ENCODE peak calls at places on chromosomes 12 and 14, in ten cellular contexts. One of them, this sample, is unnamed.

GRCh38 chr12:113867258-113867657 is 98.9 kb downstream of the RBM19 start:
- DNase-seq in activated CD8-positive, alpha-beta memory T cell treated with anti-CD3 and anti-CD28 coated beads, Interleukin-2, amount 50 U/mL, for 4 hours: no peak
- DNase-seq in sciatic nerve: no peak
- DNase-seq in dorsolateral prefrontal cortex: no peak
- DNase-seq in PC-3: peak
- DNase-seq in SIG-M5: no peak
- DNase-seq in MM.1S: no peak
- DNase-seq in germinal center: no peak
- DNase-seq in HCEC 1CT: peak
- DNase-seq in NCI-H1105 treated with DMSO at 0.1 percent for 48 hours: peak
- DNase-seq in this sample: no peak

GRCh38 chr14:49923442-49923841 is 30.6 kb downstream of the ARF6 start:
- DNase-seq in activated CD8-positive, alpha-beta memory T cell treated with anti-CD3 and anti-CD28 coated beads, Interleukin-2, amount 50 U/mL, for 4 hours: no peak
- DNase-seq in sciatic nerve: no peak
- DNase-seq in dorsolateral prefrontal cortex: no peak
- DNase-seq in PC-3: no peak
- DNase-seq in SIG-M5: no peak
- DNase-seq in MM.1S: no peak
- DNase-seq in germinal center: no peak
- DNase-seq in HCEC 1CT: no peak
- DNase-seq in NCI-H1105 treated with DMSO at 0.1 percent for 48 hours: no peak
- DNase-seq in this sample: no peak

GRCh38 chr14:71324767-71325272 is 417.6 kb downstream of the PCNX1 start:
- DNase-seq in activated CD8-positive, alpha-beta memory T cell treated with anti-CD3 and anti-CD28 coated beads, Interleukin-2, amount 50 U/mL, for 4 hours: peak
- DNase-seq in sciatic nerve: no peak
- DNase-seq in dorsolateral prefrontal cortex: no peak
- DNase-seq in PC-3: no peak
- DNase-seq in SIG-M5: no peak
- DNase-seq in MM.1S: no peak
- DNase-seq in germinal center: peak
- DNase-seq in HCEC 1CT: no peak
- DNase-seq in NCI-H1105 treated with DMSO at 0.1 percent for 48 hours: no peak
- DNase-seq in this sample: no peak

GRCh38 chr12:3607039-3607719 is 116.2 kb downstream of the PRMT8 start:
- DNase-seq in activated CD8-positive, alpha-beta memory T cell treated with anti-CD3 and anti-CD28 coated beads, Interleukin-2, amount 50 U/mL, for 4 hours: no peak
- DNase-seq in sciatic nerve: no peak
- DNase-seq in dorsolateral prefrontal cortex: no peak
- DNase-seq in PC-3: no peak
- DNase-seq in SIG-M5: no peak
- DNase-seq in MM.1S: no peak
- DNase-seq in germinal center: no peak
- DNase-seq in HCEC 1CT: no peak
- DNase-seq in NCI-H1105 treated with DMSO at 0.1 percent for 48 hours: no peak
- DNase-seq in this sample: no peak

GRCh38 chr14:101928415-101928841 is 35.9 kb upstream of the DYNC1H1 start:
- DNase-seq in activated CD8-positive, alpha-beta memory T cell treated with anti-CD3 and anti-CD28 coated beads, Interleukin-2, amount 50 U/mL, for 4 hours: no peak
- DNase-seq in sciatic nerve: peak
- DNase-seq in dorsolateral prefrontal cortex: no peak
- DNase-seq in PC-3: no peak
- DNase-seq in SIG-M5: no peak
- DNase-seq in MM.1S: no peak
- DNase-seq in germinal center: no peak
- DNase-seq in HCEC 1CT: no peak
- DNase-seq in NCI-H1105 treated with DMSO at 0.1 percent for 48 hours: no peak
- DNase-seq in this sample: no peak

GRCh38 chr14:51732494-51733080 is 80.9 kb downstream of the FRMD6 start:
- DNase-seq in activated CD8-positive, alpha-beta memory T cell treated with anti-CD3 and anti-CD28 coated beads, Interleukin-2, amount 50 U/mL, for 4 hours: no peak
- DNase-seq in sciatic nerve: no peak
- DNase-seq in dorsolateral prefrontal cortex: no peak
- DNase-seq in PC-3: no peak
- DNase-seq in SIG-M5: no peak
- DNase-seq in MM.1S: no peak
- DNase-seq in germinal center: no peak
- DNase-seq in HCEC 1CT: no peak
- DNase-seq in NCI-H1105 treated with DMSO at 0.1 percent for 48 hours: no peak
- DNase-seq in this sample: no peak

GRCh38 chr14:95515080-95515489 is 1.4 kb downstream of the SYNE3 start:
- DNase-seq in activated CD8-positive, alpha-beta memory T cell treated with anti-CD3 and anti-CD28 coated beads, Interleukin-2, amount 50 U/mL, for 4 hours: peak
- DNase-seq in sciatic nerve: no peak
- DNase-seq in dorsolateral prefrontal cortex: peak
- DNase-seq in PC-3: no peak
- DNase-seq in SIG-M5: no peak
- DNase-seq in MM.1S: peak
- DNase-seq in germinal center: no peak
- DNase-seq in HCEC 1CT: no peak
- DNase-seq in NCI-H1105 treated with DMSO at 0.1 percent for 48 hours: peak
- DNase-seq in this sample: no peak

GRCh38 chr14:70897475-70897874 is 9.8 kb upstream of the PCNX1 start:
- DNase-seq in activated CD8-positive, alpha-beta memory T cell treated with anti-CD3 and anti-CD28 coated beads, Interleukin-2, amount 50 U/mL, for 4 hours: no peak
- DNase-seq in sciatic nerve: no peak
- DNase-seq in dorsolateral prefrontal cortex: no peak
- DNase-seq in PC-3: no peak
- DNase-seq in SIG-M5: no peak
- DNase-seq in MM.1S: no peak
- DNase-seq in germinal center: no peak
- DNase-seq in HCEC 1CT: peak
- DNase-seq in NCI-H1105 treated with DMSO at 0.1 percent for 48 hours: no peak
- DNase-seq in this sample: no peak

GRCh38 chr12:105099355-105099754 is 8.2 kb upstream of the WASHC4 start:
- DNase-seq in activated CD8-positive, alpha-beta memory T cell treated with anti-CD3 and anti-CD28 coated beads, Interleukin-2, amount 50 U/mL, for 4 hours: no peak
- DNase-seq in sciatic nerve: no peak
- DNase-seq in dorsolateral prefrontal cortex: no peak
- DNase-seq in PC-3: no peak
- DNase-seq in SIG-M5: no peak
- DNase-seq in MM.1S: no peak
- DNase-seq in germinal center: no peak
- DNase-seq in HCEC 1CT: no peak
- DNase-seq in NCI-H1105 treated with DMSO at 0.1 percent for 48 hours: no peak
- DNase-seq in this sample: no peak

GRCh38 chr12:114732426-114733030 is 48.6 kb upstream of the TBX3 start:
- DNase-seq in activated CD8-positive, alpha-beta memory T cell treated with anti-CD3 and anti-CD28 coated beads, Interleukin-2, amount 50 U/mL, for 4 hours: no peak
- DNase-seq in sciatic nerve: no peak
- DNase-seq in dorsolateral prefrontal cortex: no peak
- DNase-seq in PC-3: no peak
- DNase-seq in SIG-M5: no peak
- DNase-seq in MM.1S: no peak
- DNase-seq in germinal center: no peak
- DNase-seq in HCEC 1CT: no peak
- DNase-seq in NCI-H1105 treated with DMSO at 0.1 percent for 48 hours: no peak
- DNase-seq in this sample: no peak

GRCh38 chr12:55830601-55831406 is 1.4 kb upstream of the DNAJC14 start:
- DNase-seq in activated CD8-positive, alpha-beta memory T cell treated with anti-CD3 and anti-CD28 coated beads, Interleukin-2, amount 50 U/mL, for 4 hours: peak
- DNase-seq in sciatic nerve: peak
- DNase-seq in dorsolateral prefrontal cortex: peak
- DNase-seq in PC-3: no peak
- DNase-seq in SIG-M5: no peak
- DNase-seq in MM.1S: no peak
- DNase-seq in germinal center: peak
- DNase-seq in HCEC 1CT: peak
- DNase-seq in NCI-H1105 treated with DMSO at 0.1 percent for 48 hours: peak
- DNase-seq in this sample: peak